ENCODE peak calls at places on chromosomes 6 and 20, in eight cellular contexts. I, B, H, C, G, X, N and W are unnamed samples.

GRCh38 chr6:144151010-144151727 is 852 bp downstream of the STX11 start:
- DNase-seq in H (peak; percentile 70), B (peak; percentile 37), X (peak; percentile 7), G (no peak), N (peak; percentile 84), I (no peak), C (peak; percentile 39), W (no peak)

GRCh38 chr6:99905209-99906106 is 88.6 kb downstream of the MCHR2 start:
- DNase-seq in G (no peak), X (peak; percentile 42), H (peak; percentile 74), I (no peak), N (no peak), C (peak; percentile 15), B (peak; percentile 40), W (peak; percentile 36)

GRCh38 chr6:47083586-47084047 is 41.5 kb upstream of the ADGRF1 start:
- DNase-seq in G (no peak), B (peak; percentile 97), H (no peak), I (no peak), C (no peak), N (no peak), X (peak; percentile 42), W (peak; percentile 52)

GRCh38 chr20:23640873-23641667 is 3.3 kb upstream of the CST3 start:
- DNase-seq in I (no peak), H (no peak), B (no peak), N (no peak), C (no peak), G (no peak), X (no peak), W (no peak)

GRCh38 chr6:53294095-53294494 is 54.7 kb downstream of the ELOVL5 start:
- DNase-seq in C (peak; percentile 76), G (no peak), B (no peak), H (peak; percentile 46), N (no peak), X (no peak), I (peak; percentile 64), W (no peak)

GRCh38 chr6:36616888-36617521 is 22.8 kb downstream of the SRSF3 start:
- DNase-seq in H (no peak), X (peak; percentile 64), N (peak; percentile 53), C (no peak), G (no peak), B (no peak), I (no peak), W (no peak)

GRCh38 chr6:22556298-22556697 is 13.1 kb upstream of the HDGFL1 start:
- DNase-seq in X (no peak), H (no peak), B (no peak), I (no peak), G (no peak), C (no peak), N (no peak), W (no peak)

GRCh38 chr20:62303327-62304226 is 780 bp downstream of the ADRM1 start:
- DNase-seq in N (no peak), G (no peak), I (no peak), B (peak; percentile 41), X (peak; percentile 28), C (peak; percentile 23), H (peak; percentile 30), W (no peak)

GRCh38 chr6:150638765-150639164 is 39.1 kb downstream of the PLEKHG1 start:
- DNase-seq in I (no peak), B (no peak), C (no peak), X (no peak), H (no peak), G (no peak), N (no peak), W (no peak)

GRCh38 chr20:48463096-48463710 is 364.6 kb downstream of the PREX1 start:
- DNase-seq in X (no peak), C (no peak), H (no peak), N (no peak), B (no peak), I (peak; percentile 6), G (no peak), W (peak; percentile 5)

GRCh38 chr20:841568-842546 is 8.3 kb downstream of the FAM110A start:
- DNase-seq in B (no peak), I (no peak), N (no peak), G (no peak), X (no peak), C (no peak), H (no peak), W (no peak)

GRCh38 chr20:15359056-15359455 is 1021.6 kb upstream of the FLRT3 start:
- DNase-seq in C (no peak), B (no peak), I (no peak), G (no peak), H (no peak), X (no peak), N (no peak), W (peak; percentile 37)

GRCh38 chr20:38134427-38135281 is 30.4 kb downstream of the TGM2 start:
- DNase-seq in X (peak; percentile 18), G (no peak), C (no peak), B (peak; percentile 80), H (no peak), N (no peak), I (no peak), W (no peak)